ENCODE peak calls at places on chromosomes 11 and 22, in eight cellular contexts. Z is transverse colon; G is dorsolateral prefrontal cortex; C is HAP-1; U is skeletal muscle cell; L is pancreas; I is Jurkat, Clone E6-1; V is AG09309. A is an unnamed sample.

GRCh38 chr11:4605057-4605456 is 3.0 kb downstream of the TRIM68 start:
- DNase-seq in Z (no peak), G (no peak), C (no peak), U (no peak), L (no peak), I (no peak), V (no peak), A (no peak)

GRCh38 chr11:66617148-66617814 is 851 bp downstream of the RBM14 start:
- DNase-seq in Z (no peak), G (peak), C (no peak), U (no peak), L (no peak), I (no peak), V (no peak), A (no peak)

GRCh38 chr11:18726040-18726439 is at the start of gene IGSF22:
- DNase-seq in Z (no peak), G (no peak), C (no peak), U (no peak), L (no peak), I (no peak), V (no peak), A (no peak)

GRCh38 chr22:17477401-17477833 is 85.9 kb upstream of the SLC25A18 start:
- DNase-seq in Z (no peak), G (no peak), C (no peak), U (no peak), L (no peak), I (no peak), V (no peak), A (peak)

GRCh38 chr22:27879923-27880322 is 39.1 kb downstream of the PITPNB start:
- DNase-seq in Z (no peak), G (no peak), C (peak), U (no peak), L (no peak), I (peak), V (no peak), A (peak)

GRCh38 chr11:12680246-12680939 is 6.2 kb downstream of the TEAD1 start:
- DNase-seq in Z (peak), G (peak), C (peak), U (no peak), L (peak), I (peak), V (no peak), A (peak)

GRCh38 chr11:19679952-19680823 is 32.4 kb upstream of the NAV2 start:
- DNase-seq in Z (peak), G (no peak), C (no peak), U (peak), L (no peak), I (no peak), V (peak), A (peak)

GRCh38 chr22:31127181-31127772 is 4.5 kb downstream of the INPP5J start:
- DNase-seq in Z (no peak), G (no peak), C (no peak), U (no peak), L (peak), I (no peak), V (no peak), A (no peak)

GRCh38 chr11:3655548-3655947 is 10.6 kb downstream of the ART1 start:
- DNase-seq in Z (no peak), G (no peak), C (no peak), U (no peak), L (no peak), I (no peak), V (no peak), A (no peak)

GRCh38 chr11:2101171-2101675 is 38.0 kb downstream of the IGF2 start:
- DNase-seq in Z (no peak), G (no peak), C (no peak), U (no peak), L (peak), I (no peak), V (no peak), A (no peak)

GRCh38 chr11:105000797-105001196 is 22.2 kb downstream of the CASP5 start:
- DNase-seq in Z (peak), G (no peak), C (no peak), U (no peak), L (no peak), I (peak), V (no peak), A (no peak)

GRCh38 chr22:24247011-24247507 is 2.2 kb upstream of the GGT5 start:
- DNase-seq in Z (no peak), G (no peak), C (no peak), U (no peak), L (no peak), I (no peak), V (no peak), A (peak)

GRCh38 chr11:108007819-108008218 is 879 bp upstream of the CUL5 start:
- DNase-seq in Z (no peak), G (no peak), C (no peak), U (no peak), L (peak), I (no peak), V (no peak), A (no peak)

GRCh38 chr11:116787786-116788486 is at the start of gene ZPR1:
- DNase-seq in Z (peak), G (peak), C (peak), U (no peak), L (peak), I (peak), V (no peak), A (peak)

GRCh38 chr11:26896716-26897115 is 97.2 kb upstream of the FIBIN start:
- DNase-seq in Z (no peak), G (no peak), C (no peak), U (no peak), L (no peak), I (no peak), V (peak), A (peak)

DNA sequence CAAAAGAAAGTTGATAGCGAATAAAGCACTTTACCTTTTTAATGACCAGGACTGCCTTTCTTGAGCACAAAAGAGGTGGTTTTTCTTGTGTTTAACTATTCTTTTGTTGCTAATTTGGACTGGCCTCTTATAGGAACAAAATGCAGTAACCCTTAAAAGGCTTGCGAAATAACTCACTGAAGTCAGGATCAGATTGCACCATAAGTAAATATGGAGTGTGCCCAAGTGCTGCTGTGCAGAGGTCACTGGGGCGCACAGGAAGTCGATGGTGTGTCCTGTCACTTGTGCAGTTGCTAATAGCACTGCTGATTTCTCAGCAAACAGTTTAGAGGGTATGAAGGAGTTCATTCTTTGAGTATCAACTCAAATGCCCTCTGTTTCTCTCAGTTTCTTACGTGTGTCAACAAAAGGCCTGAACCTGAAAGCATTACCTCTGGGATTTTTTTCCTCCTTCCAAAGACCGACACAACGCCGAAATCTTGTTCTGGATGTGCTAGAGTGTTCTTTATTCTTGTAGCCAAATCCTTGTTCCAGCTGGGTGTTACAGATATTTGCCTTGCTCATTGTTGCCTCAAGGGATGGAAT is 71.3 kb downstream of the ATXN10 start:
- DNase-seq in Z (no peak), G (no peak), C (peak), U (peak), L (no peak), I (no peak), V (peak), A (peak)
- H3K4me3 ChIP-seq in Z (no peak), G (no peak), C (no peak), U (no peak), L (no peak), I (no peak), V (no peak), A (no peak)

DNA sequence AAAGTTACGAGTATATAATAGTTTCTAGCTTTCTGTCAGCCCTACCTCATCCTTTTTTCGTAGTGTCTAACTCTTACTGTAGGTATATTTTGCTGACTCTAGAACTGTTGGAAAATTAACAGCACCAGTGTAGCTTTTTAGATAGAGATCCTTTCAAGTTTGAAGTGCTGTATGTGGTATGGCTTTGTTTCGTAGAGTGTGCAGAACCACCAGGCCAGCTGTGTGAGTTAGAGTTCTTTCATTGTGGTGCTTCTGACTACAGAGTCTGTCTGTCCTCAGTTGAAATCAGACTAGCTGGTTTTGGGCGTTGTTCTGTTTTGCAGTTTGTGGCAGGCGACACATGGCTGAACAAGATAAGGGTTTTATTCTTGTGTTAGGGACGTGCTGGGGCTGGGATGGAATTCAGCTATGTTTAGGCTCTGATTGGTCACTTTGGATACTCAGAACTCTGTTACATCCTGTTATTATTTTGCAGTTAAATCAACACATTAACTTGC is 3.2 kb downstream of the ARHGEF12 start:
- DNase-seq in Z (peak), G (peak), C (peak), U (no peak), L (no peak), I (peak), V (no peak), A (peak)
- H3K4me3 ChIP-seq in Z (no peak), G (peak), C (peak), U (peak), L (no peak), I (peak), V (peak), A (peak)

DNA sequence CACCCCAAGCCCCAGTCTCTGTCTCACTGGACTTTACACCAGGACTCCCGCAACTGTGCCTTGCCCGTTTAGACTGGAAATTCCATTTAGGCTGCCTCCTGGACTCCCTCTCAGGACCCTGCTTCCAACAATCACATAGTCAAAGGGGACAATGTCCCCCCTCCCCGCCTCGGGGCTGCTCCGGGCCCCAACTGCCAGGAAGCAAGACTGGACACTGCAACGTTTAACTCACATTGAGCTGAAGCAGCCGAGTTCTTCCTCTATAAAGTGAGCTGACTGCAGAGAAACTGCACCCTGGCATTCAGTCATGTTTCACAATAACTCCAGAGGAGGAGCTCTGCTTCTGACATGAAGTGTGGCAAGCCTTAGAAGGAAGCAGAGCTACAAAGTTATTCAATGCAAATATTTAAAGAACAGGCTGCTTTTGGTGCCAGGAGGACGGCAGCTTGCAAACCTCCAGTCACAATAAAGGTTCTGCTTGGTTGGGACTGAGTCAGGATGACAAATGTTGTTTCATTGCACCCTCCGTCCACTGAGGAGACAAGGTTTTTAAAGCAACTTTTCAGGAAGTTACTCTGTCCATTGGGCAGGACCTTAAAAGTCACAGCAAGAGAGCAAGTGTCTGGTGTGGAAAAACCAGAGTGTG is 19.9 kb downstream of the PACSIN2 start:
- DNase-seq in Z (peak), G (no peak), C (no peak), U (peak), L (no peak), I (no peak), V (peak), A (peak)
- H3K4me3 ChIP-seq in Z (peak), G (no peak), C (no peak), U (peak), L (no peak), I (no peak), V (peak), A (peak)

GRCh38 chr11:118882489-118882888 is 1.2 kb upstream of the CXCR5 start:
- DNase-seq in Z (no peak), G (no peak), C (no peak), U (no peak), L (no peak), I (no peak), V (no peak), A (no peak)

GRCh38 chr11:118885319-118885718 is 1.6 kb downstream of the CXCR5 start:
- DNase-seq in Z (no peak), G (no peak), C (no peak), U (no peak), L (no peak), I (no peak), V (no peak), A (no peak)

GRCh38 chr11:118884613-118885274 is 1.1 kb downstream of the CXCR5 start:
- DNase-seq in Z (no peak), G (no peak), C (no peak), U (no peak), L (no peak), I (no peak), V (no peak), A (no peak)

GRCh38 chr11:118883004-118883367 is 706 bp upstream of the CXCR5 start:
- DNase-seq in Z (no peak), G (no peak), C (no peak), U (no peak), L (no peak), I (no peak), V (no peak), A (no peak)

GRCh38 chr11:118883368-118884071 is at the start of gene CXCR5:
- DNase-seq in Z (peak), G (no peak), C (no peak), U (no peak), L (no peak), I (no peak), V (no peak), A (no peak)
- H3K4me3 ChIP-seq in Z (no peak), G (no peak), C (no peak), U (no peak), L (no peak), I (no peak), V (no peak), A (no peak)

GRCh38 chr11:121592708-121593107 is 139.9 kb upstream of the SORL1-AS1 start:
- DNase-seq in Z (no peak), G (no peak), C (no peak), U (no peak), L (no peak), I (no peak), V (no peak), A (peak)
- H3K4me3 ChIP-seq in Z (no peak), G (no peak), C (no peak), U (no peak), L (no peak), I (no peak), V (no peak), A (no peak)

GRCh38 chr11:32414925-32415324 is 20.4 kb downstream of the WT1 start:
- DNase-seq in Z (no peak), G (no peak), C (no peak), U (no peak), L (no peak), I (no peak), V (no peak), A (no peak)

GRCh38 chr11:32416301-32416700 is 19.0 kb downstream of the WT1 start:
- DNase-seq in Z (no peak), G (no peak), C (no peak), U (no peak), L (no peak), I (no peak), V (no peak), A (no peak)

GRCh38 chr11:32411937-32412615 is 23.3 kb downstream of the WT1 start:
- DNase-seq in Z (no peak), G (no peak), C (no peak), U (no peak), L (no peak), I (no peak), V (no peak), A (no peak)
- H3K4me3 ChIP-seq in Z (no peak), G (no peak), C (no peak), U (no peak), L (no peak), I (no peak), V (no peak), A (no peak)

GRCh38 chr11:133917921-133918605 is 38.7 kb downstream of the IGSF9B start:
- DNase-seq in Z (no peak), G (no peak), C (no peak), U (no peak), L (no peak), I (no peak), V (no peak), A (no peak)
- H3K4me3 ChIP-seq in Z (no peak), G (no peak), C (no peak), U (no peak), L (no peak), I (no peak), V (no peak), A (no peak)

GRCh38 chr11:69640260-69640994 is 529 bp upstream of the CCND1 start:
- DNase-seq in Z (peak), G (no peak), C (no peak), U (no peak), L (peak), I (no peak), V (no peak), A (peak)

GRCh38 chr11:69642549-69642912 is 1.6 kb downstream of the CCND1 start:
- DNase-seq in Z (peak), G (no peak), C (no peak), U (no peak), L (peak), I (no peak), V (no peak), A (no peak)

GRCh38 chr11:69639843-69640242 is 1.1 kb upstream of the CCND1 start:
- DNase-seq in Z (no peak), G (no peak), C (no peak), U (no peak), L (peak), I (no peak), V (no peak), A (no peak)

GRCh38 chr11:69641681-69642548 is 959 bp downstream of the CCND1 start:
- DNase-seq in Z (no peak), G (no peak), C (no peak), U (no peak), L (peak), I (no peak), V (no peak), A (peak)

DNA sequence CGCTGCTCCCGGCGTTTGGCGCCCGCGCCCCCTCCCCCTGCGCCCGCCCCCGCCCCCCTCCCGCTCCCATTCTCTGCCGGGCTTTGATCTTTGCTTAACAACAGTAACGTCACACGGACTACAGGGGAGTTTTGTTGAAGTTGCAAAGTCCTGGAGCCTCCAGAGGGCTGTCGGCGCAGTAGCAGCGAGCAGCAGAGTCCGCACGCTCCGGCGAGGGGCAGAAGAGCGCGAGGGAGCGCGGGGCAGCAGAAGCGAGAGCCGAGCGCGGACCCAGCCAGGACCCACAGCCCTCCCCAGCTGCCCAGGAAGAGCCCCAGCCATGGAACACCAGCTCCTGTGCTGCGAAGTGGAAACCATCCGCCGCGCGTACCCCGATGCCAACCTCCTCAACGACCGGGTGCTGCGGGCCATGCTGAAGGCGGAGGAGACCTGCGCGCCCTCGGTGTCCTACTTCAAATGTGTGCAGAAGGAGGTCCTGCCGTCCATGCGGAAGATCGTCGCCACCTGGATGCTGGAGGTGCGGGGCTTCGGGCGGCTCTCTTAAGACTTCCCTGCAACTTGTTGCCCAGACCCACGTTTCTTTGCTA is at the start of gene CCND1:
- DNase-seq in Z (peak), G (no peak), C (peak), U (peak), L (peak), I (peak), V (peak), A (peak)
- H3K4me3 ChIP-seq in Z (peak), G (peak), C (peak), U (peak), L (peak), I (no peak), V (peak), A (peak)